ENCODE peak calls at places on chromosomes 3 and 15, in five cellular contexts. Q, Y, P, C and J are unnamed samples.

GRCh38 chr3:141422961-141423582 is 54.8 kb downstream of the ZBTB38 start:
- DNase-seq in Y (no peak), C (no peak), Q (no peak), P (no peak), J (no peak)

GRCh38 chr15:100807028-100807427 is 72.6 kb upstream of the ALDH1A3 start:
- DNase-seq in C (no peak), P (no peak), Q (no peak), Y (no peak), J (no peak)

GRCh38 chr3:101154386-101154785 is 161.2 kb upstream of the ABI3BP start:
- DNase-seq in Q (no peak), P (no peak), C (no peak), Y (no peak), J (no peak)

GRCh38 chr3:63168179-63168578 is 109.9 kb upstream of the SYNPR start:
- DNase-seq in Y (no peak), Q (no peak), C (no peak), P (peak), J (no peak)

GRCh38 chr15:91469627-91470567 is 369.8 kb downstream of the SV2B start:
- DNase-seq in P (no peak), Q (no peak), C (peak), Y (no peak), J (no peak)

GRCh38 chr15:62958528-62958927 is 84.0 kb upstream of the TPM1 start:
- DNase-seq in C (no peak), P (no peak), Y (no peak), Q (no peak), J (peak)

GRCh38 chr15:83653639-83654378 is at the start of gene ADAMTSL3:
- DNase-seq in Q (no peak), P (peak), C (no peak), Y (peak), J (peak)

GRCh38 chr3:98612587-98612986 is 19.2 kb upstream of the CPOX start:
- DNase-seq in C (no peak), Y (no peak), P (no peak), Q (no peak), J (no peak)

GRCh38 chr15:40955930-40956542 is 2.8 kb downstream of the CHAC1 start:
- DNase-seq in Y (no peak), C (no peak), P (no peak), Q (no peak), J (no peak)

GRCh38 chr3:43691120-43692002 is 623 bp downstream of the ABHD5 start:
- DNase-seq in Q (no peak), P (peak), C (peak), Y (peak), J (peak)

GRCh38 chr15:85598203-85598602 is 196.5 kb downstream of the KLHL25 start:
- DNase-seq in Q (no peak), Y (no peak), P (no peak), C (no peak), J (no peak)

GRCh38 chr15:98164573-98164972 is 204.1 kb downstream of the ARRDC4 start:
- DNase-seq in Y (no peak), Q (no peak), C (no peak), P (peak), J (no peak)

GRCh38 chr3:15291589-15292541 is 40.5 kb downstream of the SH3BP5 start:
- DNase-seq in P (no peak), Y (no peak), Q (no peak), C (peak), J (no peak)

GRCh38 chr15:82855286-82856092 is 46.1 kb downstream of the WHAMM start:
- DNase-seq in Q (no peak), C (no peak), Y (no peak), P (no peak), J (no peak)

GRCh38 chr15:97991972-97992541 is 31.6 kb downstream of the ARRDC4 start:
- DNase-seq in Y (no peak), Q (no peak), C (no peak), P (no peak), J (no peak)

GRCh38 chr3:134029256-134029733 is 430 bp downstream of the SLCO2A1 start:
- DNase-seq in P (no peak), Q (no peak), Y (no peak), C (no peak), J (peak)

GRCh38 chr15:22258402-22259150 is 178.2 kb downstream of the OR4M2 start:
- DNase-seq in P (no peak), Q (no peak), Y (no peak), C (no peak), J (no peak)

GRCh38 chr3:67706934-67707333 is 52.5 kb upstream of the SUCLG2 start:
- DNase-seq in C (no peak), Y (no peak), Q (no peak), P (no peak), J (no peak)

GRCh38 chr3:99419111-99419510 is 219.3 kb upstream of the COL8A1 start:
- DNase-seq in C (no peak), P (no peak), Q (no peak), Y (no peak), J (no peak)

GRCh38 chr15:77500986-77501385 is 80.3 kb downstream of the HMG20A start:
- DNase-seq in Q (no peak), C (no peak), P (peak), Y (no peak), J (peak)

GRCh38 chr3:43782541-43782940 is 91.8 kb downstream of the ABHD5 start:
- DNase-seq in Y (no peak), P (no peak), Q (no peak), C (no peak), J (no peak)

GRCh38 chr3:64327039-64327804 is 102.0 kb upstream of the PRICKLE2 start:
- DNase-seq in P (no peak), Q (no peak), Y (no peak), C (no peak), J (no peak)

GRCh38 chr3:32910954-32911353 is 40.5 kb upstream of the CCR4 start:
- DNase-seq in Y (no peak), P (peak), C (no peak), Q (no peak), J (no peak)

GRCh38 chr3:133672461-133672860 is 10.7 kb upstream of the TOPBP1 start:
- DNase-seq in Q (no peak), P (no peak), Y (no peak), C (no peak), J (no peak)

GRCh38 chr15:42178056-42178455 is 21.6 kb upstream of the PLA2G4F start:
- DNase-seq in P (no peak), Y (no peak), C (no peak), Q (no peak), J (no peak)

GRCh38 chr3:109806929-109807328 is 469.6 kb upstream of the DPPA4 start:
- DNase-seq in Q (no peak), P (peak), C (peak), Y (no peak), J (peak)

GRCh38 chr15:84725001-84725491 is 9.1 kb upstream of the SEC11A start:
- DNase-seq in C (no peak), Q (no peak), P (peak), Y (no peak), J (no peak)

GRCh38 chr3:51980253-51980652 is 3.1 kb upstream of the ACY1 start:
- DNase-seq in C (no peak), P (no peak), Y (no peak), Q (no peak), J (no peak)

GRCh38 chr3:174333640-174334039 is 525.5 kb upstream of the NAALADL2 start:
- DNase-seq in Q (no peak), Y (no peak), P (peak), C (no peak), J (no peak)